ENCODE peak calls at places on chromosome 21, in eight cellular contexts. R is prostate gland, K is HL-60, Y is breast epithelium, V is esophagus muscularis mucosa, E is GM23338, T is transverse colon, X is stomach. D is an unnamed sample.

GRCh38 chr21:41319273-41319672 is 2.7 kb downstream of the FAM3B start:
- DNase-seq in R (no peak), K (no peak), Y (no peak), V (no peak), E (no peak), T (peak; percentile 37), X (no peak), D (no peak)

GRCh38 chr21:45580181-45580575 is 37.9 kb upstream of the SLC19A1 start:
- DNase-seq in R (no peak), K (no peak), Y (peak; percentile 27), V (no peak), E (no peak), T (peak; percentile 1), X (peak; percentile 16), D (no peak)

GRCh38 chr21:8989883-8990325 is 1531.5 kb upstream of the TPTE start:
- DNase-seq in R (no peak), K (no peak), Y (no peak), V (no peak), E (peak; percentile 88), T (no peak), X (no peak), D (no peak)

GRCh38 chr21:36171741-36172331 is 15.2 kb downstream of the DOP1B start:
- DNase-seq in R (no peak), K (no peak), Y (no peak), V (no peak), E (no peak), T (no peak), X (no peak), D (no peak)

GRCh38 chr21:41071410-41071809 is 96.5 kb upstream of the BACE2 start:
- DNase-seq in R (no peak), K (peak; percentile 2), Y (no peak), V (no peak), E (peak; percentile 60), T (no peak), X (no peak), D (no peak)

GRCh38 chr21:31180256-31181088 is 142.2 kb upstream of the KRTAP19-8 start:
- DNase-seq in R (no peak), K (peak; percentile 30), Y (no peak), V (no peak), E (peak; percentile 69), T (no peak), X (no peak), D (no peak)

GRCh38 chr21:37101384-37101783 is 28.3 kb downstream of the TTC3 start:
- DNase-seq in R (no peak), K (no peak), Y (no peak), V (no peak), E (no peak), T (no peak), X (no peak), D (no peak)

GRCh38 chr21:20040768-20041167 is 957.4 kb upstream of the NCAM2 start:
- DNase-seq in R (no peak), K (no peak), Y (no peak), V (no peak), E (peak; percentile 27), T (no peak), X (no peak), D (no peak)

GRCh38 chr21:30924171-30924680 is 42.8 kb upstream of the KRTAP11-1 start:
- DNase-seq in R (no peak), K (no peak), Y (no peak), V (no peak), E (no peak), T (no peak), X (no peak), D (no peak)

GRCh38 chr21:42463861-42464515 is 32.0 kb downstream of the RSPH1 start:
- DNase-seq in R (no peak), K (peak; percentile 21), Y (peak; percentile 31), V (no peak), E (peak; percentile 84), T (peak; percentile 65), X (peak; percentile 73), D (peak; percentile 67)

GRCh38 chr21:36545776-36546511 is 66.0 kb upstream of the CLDN14 start:
- DNase-seq in R (no peak), K (no peak), Y (no peak), V (no peak), E (no peak), T (no peak), X (no peak), D (no peak)

GRCh38 chr21:15327637-15328265 is 263.0 kb upstream of the NRIP1 start:
- DNase-seq in R (no peak), K (no peak), Y (no peak), V (no peak), E (no peak), T (no peak), X (no peak), D (no peak)

GRCh38 chr21:25428537-25428936 is 178.7 kb downstream of the MRPL39 start:
- DNase-seq in R (no peak), K (no peak), Y (no peak), V (no peak), E (no peak), T (no peak), X (no peak), D (no peak)

DNA sequence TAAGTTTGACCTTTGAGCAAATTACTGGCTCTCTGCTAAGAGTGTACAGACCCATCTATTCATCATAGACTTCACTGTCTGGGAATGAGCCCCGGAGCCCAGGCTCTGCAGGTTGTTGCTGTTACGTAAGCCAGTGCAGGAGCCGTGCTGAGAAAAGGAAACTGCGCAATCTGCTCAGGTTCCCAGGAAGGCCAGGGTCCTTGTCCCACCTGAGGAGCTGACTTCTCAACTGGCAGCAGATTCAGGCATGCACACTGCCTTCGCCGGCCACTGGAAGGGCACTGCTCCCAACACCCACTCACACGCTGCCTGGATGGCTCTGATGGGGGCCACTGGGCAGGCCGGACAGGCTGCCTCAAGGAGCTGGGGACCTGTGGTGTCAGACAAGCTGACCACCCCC is 19.5 kb downstream of the RCAN1 start:
- DNase-seq in R (no peak), K (no peak), Y (no peak), V (peak; percentile 74), E (no peak), T (no peak), X (no peak), D (no peak)
- TF ChIP-seq POLR2AphosphoS5 in R (no peak), K (no peak), Y (no peak), V (no peak), E (no peak), T (no peak), X (no peak), D (no peak)

GRCh38 chr21:28396421-28396820 is 596.3 kb downstream of the LTN1 start:
- DNase-seq in R (no peak), K (no peak), Y (no peak), V (no peak), E (no peak), T (no peak), X (no peak), D (no peak)

GRCh38 chr21:28393279-28393678 is 599.4 kb downstream of the LTN1 start:
- DNase-seq in R (no peak), K (no peak), Y (no peak), V (no peak), E (peak; percentile 9), T (peak; percentile 83), X (peak; percentile 84), D (no peak)

GRCh38 chr21:28391938-28392337 is 600.7 kb downstream of the LTN1 start:
- DNase-seq in R (no peak), K (no peak), Y (no peak), V (no peak), E (no peak), T (no peak), X (no peak), D (no peak)

GRCh38 chr21:28392436-28392835 is 600.2 kb downstream of the LTN1 start:
- DNase-seq in R (no peak), K (no peak), Y (no peak), V (no peak), E (no peak), T (no peak), X (no peak), D (no peak)

GRCh38 chr21:28397040-28397439 is 595.6 kb downstream of the LTN1 start:
- DNase-seq in R (no peak), K (no peak), Y (no peak), V (no peak), E (no peak), T (no peak), X (no peak), D (no peak)
- H3K27me3 ChIP-seq in R (no peaks in the 10 kb centered on the region), K (no peaks in the 10 kb centered on the region), Y (no peaks in the 10 kb centered on the region), V (no peaks in the 10 kb centered on the region), E (no peaks in the 10 kb centered on the region), T (no peaks in the 10 kb centered on the region), X (no peaks in the 10 kb centered on the region), D (no peaks in the 10 kb centered on the region)

DNA sequence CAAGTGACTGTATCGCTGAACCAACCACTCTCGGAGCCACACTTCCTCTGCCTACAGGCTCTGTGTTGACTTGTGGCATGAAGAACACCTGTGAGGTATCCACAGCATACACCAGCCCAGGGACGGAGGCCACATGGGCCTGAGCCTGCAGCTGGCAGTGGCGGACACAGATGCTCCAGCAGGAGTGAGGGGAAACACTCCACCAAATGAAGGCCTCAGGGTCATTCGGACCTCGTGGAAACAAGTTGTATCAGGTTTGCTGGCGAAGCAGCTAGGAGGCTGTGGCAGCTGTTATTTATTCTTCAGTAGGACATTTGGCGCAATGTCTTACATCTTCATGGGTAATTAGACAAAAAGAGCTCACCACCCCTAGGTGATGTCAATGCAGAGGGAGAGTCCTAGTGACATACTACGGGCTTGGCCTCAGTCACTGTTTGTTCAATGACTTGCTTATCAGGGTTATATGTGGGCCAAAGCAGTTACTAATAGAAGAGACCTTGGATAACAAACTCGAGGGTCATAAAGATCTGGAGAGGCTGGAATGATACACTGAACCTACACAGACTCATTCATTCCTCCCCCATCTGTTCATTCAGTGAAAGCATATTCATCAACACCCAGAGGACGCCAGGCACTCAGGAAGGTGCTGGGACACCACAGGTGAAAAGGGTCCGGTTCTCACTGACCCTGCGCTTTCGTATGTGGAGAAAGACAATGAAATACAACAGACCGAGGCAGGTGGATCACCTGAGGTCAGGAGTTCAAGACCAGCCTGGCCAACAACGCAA is 11.6 kb upstream of the ETS2 start:
- DNase-seq in R (no peak), K (no peak), Y (no peak), V (no peak), E (no peak), T (no peak), X (no peak), D (no peak)
- TF ChIP-seq CTCF in R (no peak), K (no peak), Y (no peak), V (no peak), E (no peak), T (no peak), X (no peak), D (no peak)

GRCh38 chr21:32383812-32384211 is 9.0 kb downstream of the URB1 start:
- DNase-seq in R (no peak), K (no peak), Y (no peak), V (no peak), E (no peak), T (no peak), X (no peak), D (no peak)

GRCh38 chr21:32378956-32379355 is 13.9 kb downstream of the URB1 start:
- DNase-seq in R (no peak), K (no peak), Y (no peak), V (no peak), E (no peak), T (no peak), X (no peak), D (no peak)

GRCh38 chr21:32382108-32382601 is 10.7 kb downstream of the URB1 start:
- DNase-seq in R (peak; percentile 75), K (no peak), Y (no peak), V (no peak), E (no peak), T (no peak), X (no peak), D (no peak)

GRCh38 chr21:32381571-32381970 is 11.2 kb downstream of the URB1 start:
- DNase-seq in R (no peak), K (no peak), Y (no peak), V (no peak), E (no peak), T (no peak), X (no peak), D (no peak)

GRCh38 chr21:32380940-32381339 is 11.9 kb downstream of the URB1 start:
- DNase-seq in R (no peak), K (no peak), Y (no peak), V (no peak), E (no peak), T (no peak), X (no peak), D (peak; percentile 26)
- TF ChIP-seq POLR2AphosphoS5 in R (peak; percentile 72), K (no peak), Y (no peak), V (peak; percentile 45), E (no peak), T (no peak), X (no peak), D (no peak)

D was measured in suprapubic skin.